ENCODE peak calls at places on chromosomes 1 and 21, in seven cellular contexts. One of them, this sample, is unnamed. For H3F3A, the result is how much of the 10 kb centered on the place peaks cover.

GRCh38 chr1:29557066-29557465 is 320.7 kb downstream of the PTPRU start:
- DNase-seq in GM23248: no peak
- DNase-seq in GM23338: no peak
- DNase-seq in neural progenitor cell: no peak
- DNase-seq in PC-3: no peak
- DNase-seq in SK-N-SH: no peak
- DNase-seq in MM.1S: no peak
- DNase-seq in this sample: no peak

GRCh38 chr1:67347688-67348472 is 40.2 kb downstream of the IL12RB2 start:
- DNase-seq in GM23248: peak
- DNase-seq in GM23338: peak
- DNase-seq in neural progenitor cell: peak
- DNase-seq in PC-3: peak
- DNase-seq in SK-N-SH: peak
- DNase-seq in MM.1S: no peak
- DNase-seq in this sample: peak

GRCh38 chr1:115980998-115981993 is 5.0 kb downstream of the SLC22A15 start:
- DNase-seq in GM23248: peak
- DNase-seq in GM23338: peak
- DNase-seq in neural progenitor cell: peak
- DNase-seq in PC-3: peak
- DNase-seq in SK-N-SH: peak
- DNase-seq in MM.1S: peak
- DNase-seq in this sample: peak

GRCh38 chr1:214317300-214317699 is 36.3 kb downstream of the SMYD2 start:
- DNase-seq in GM23248: no peak
- DNase-seq in GM23338: peak
- DNase-seq in neural progenitor cell: no peak
- DNase-seq in PC-3: no peak
- DNase-seq in SK-N-SH: no peak
- DNase-seq in MM.1S: no peak
- DNase-seq in this sample: no peak

GRCh38 chr1:18882511-18882910 is 19.8 kb downstream of the ALDH4A1 start:
- DNase-seq in GM23248: peak
- DNase-seq in GM23338: no peak
- DNase-seq in neural progenitor cell: no peak
- DNase-seq in PC-3: no peak
- DNase-seq in SK-N-SH: no peak
- DNase-seq in MM.1S: no peak
- DNase-seq in this sample: no peak

GRCh38 chr21:45011911-45012660 is 62.3 kb upstream of the ADARB1 start:
- DNase-seq in GM23248: peak
- DNase-seq in GM23338: peak
- DNase-seq in neural progenitor cell: peak
- DNase-seq in PC-3: peak
- DNase-seq in SK-N-SH: no peak
- DNase-seq in MM.1S: no peak
- DNase-seq in this sample: peak

GRCh38 chr1:101276818-101277217 is 40.0 kb downstream of the S1PR1 start:
- DNase-seq in GM23248: no peak
- DNase-seq in GM23338: no peak
- DNase-seq in neural progenitor cell: no peak
- DNase-seq in PC-3: no peak
- DNase-seq in SK-N-SH: no peak
- DNase-seq in MM.1S: no peak
- DNase-seq in this sample: no peak

GRCh38 chr1:237239248-237239647 is 197.3 kb downstream of the RYR2 start:
- DNase-seq in GM23248: no peak
- DNase-seq in GM23338: peak
- DNase-seq in neural progenitor cell: no peak
- DNase-seq in PC-3: no peak
- DNase-seq in SK-N-SH: no peak
- DNase-seq in MM.1S: no peak
- DNase-seq in this sample: no peak

GRCh38 chr1:25484096-25484495 is 53.4 kb downstream of the MACO1 start:
- DNase-seq in GM23248: no peak
- DNase-seq in GM23338: peak
- DNase-seq in neural progenitor cell: no peak
- DNase-seq in PC-3: no peak
- DNase-seq in SK-N-SH: no peak
- DNase-seq in MM.1S: no peak
- DNase-seq in this sample: no peak

GRCh38 chr1:94596260-94596659 is 54.7 kb upstream of the F3 start:
- DNase-seq in GM23248: no peak
- DNase-seq in GM23338: peak
- DNase-seq in neural progenitor cell: no peak
- DNase-seq in PC-3: no peak
- DNase-seq in SK-N-SH: no peak
- DNase-seq in MM.1S: no peak
- DNase-seq in this sample: no peak

GRCh38 chr1:209808059-209808494 is 2.1 kb upstream of the IRF6 start:
- DNase-seq in GM23248: peak
- DNase-seq in GM23338: no peak
- DNase-seq in neural progenitor cell: no peak
- DNase-seq in PC-3: peak
- DNase-seq in SK-N-SH: peak
- DNase-seq in MM.1S: no peak
- DNase-seq in this sample: peak

GRCh38 chr1:106879538-106879937 is 176.9 kb upstream of the PRMT6 start:
- DNase-seq in GM23248: peak
- DNase-seq in GM23338: peak
- DNase-seq in neural progenitor cell: peak
- DNase-seq in PC-3: no peak
- DNase-seq in SK-N-SH: no peak
- DNase-seq in MM.1S: no peak
- DNase-seq in this sample: no peak

GRCh38 chr21:39051561-39051949 is 131.7 kb downstream of the PSMG1 start:
- DNase-seq in GM23248: peak
- DNase-seq in GM23338: no peak
- DNase-seq in neural progenitor cell: no peak
- DNase-seq in PC-3: peak
- DNase-seq in SK-N-SH: no peak
- DNase-seq in MM.1S: no peak
- DNase-seq in this sample: no peak

GRCh38 chr1:91199988-91200387 is 178.2 kb upstream of the ZNF644 start:
- DNase-seq in GM23248: no peak
- DNase-seq in GM23338: peak
- DNase-seq in neural progenitor cell: no peak
- DNase-seq in PC-3: no peak
- DNase-seq in SK-N-SH: no peak
- DNase-seq in MM.1S: no peak
- DNase-seq in this sample: no peak

GRCh38 chr1:44289530-44289929 is 65.5 kb downstream of the ERI3 start:
- DNase-seq in GM23248: no peak
- DNase-seq in GM23338: peak
- DNase-seq in neural progenitor cell: no peak
- DNase-seq in PC-3: no peak
- DNase-seq in SK-N-SH: no peak
- DNase-seq in MM.1S: no peak
- DNase-seq in this sample: no peak

GRCh38 chr1:199561334-199561733 is 466.2 kb upstream of the NR5A2 start:
- DNase-seq in GM23248: no peak
- DNase-seq in GM23338: no peak
- DNase-seq in neural progenitor cell: no peak
- DNase-seq in PC-3: no peak
- DNase-seq in SK-N-SH: no peak
- DNase-seq in MM.1S: no peak
- DNase-seq in this sample: no peak

GRCh38 chr1:41728403-41729202 is 190.1 kb downstream of the HIVEP3 start:
- DNase-seq in GM23248: no peak
- DNase-seq in GM23338: no peak
- DNase-seq in neural progenitor cell: no peak
- DNase-seq in PC-3: no peak
- DNase-seq in SK-N-SH: peak
- DNase-seq in MM.1S: peak
- DNase-seq in this sample: no peak

GRCh38 chr1:229170778-229171505 is 100.0 kb upstream of the RAB4A start:
- DNase-seq in GM23248: no peak
- DNase-seq in GM23338: no peak
- DNase-seq in neural progenitor cell: no peak
- DNase-seq in PC-3: no peak
- DNase-seq in SK-N-SH: no peak
- DNase-seq in MM.1S: no peak
- DNase-seq in this sample: no peak

GRCh38 chr1:20233394-20233793 is 47.1 kb upstream of the PLA2G2C start:
- DNase-seq in GM23248: peak
- DNase-seq in GM23338: peak
- DNase-seq in neural progenitor cell: peak
- DNase-seq in PC-3: peak
- DNase-seq in SK-N-SH: peak
- DNase-seq in MM.1S: peak
- DNase-seq in this sample: no peak

GRCh38 chr1:204130989-204131892 is 20.6 kb downstream of the ETNK2 start:
- DNase-seq in GM23248: peak
- DNase-seq in GM23338: peak
- DNase-seq in neural progenitor cell: no peak
- DNase-seq in PC-3: peak
- DNase-seq in SK-N-SH: peak
- DNase-seq in MM.1S: no peak
- DNase-seq in this sample: peak

GRCh38 chr1:43421976-43422750 is 31.6 kb downstream of the HYI start:
- DNase-seq in GM23248: no peak
- DNase-seq in GM23338: peak
- DNase-seq in neural progenitor cell: no peak
- DNase-seq in PC-3: no peak
- DNase-seq in SK-N-SH: no peak
- DNase-seq in MM.1S: no peak
- DNase-seq in this sample: no peak

DNA sequence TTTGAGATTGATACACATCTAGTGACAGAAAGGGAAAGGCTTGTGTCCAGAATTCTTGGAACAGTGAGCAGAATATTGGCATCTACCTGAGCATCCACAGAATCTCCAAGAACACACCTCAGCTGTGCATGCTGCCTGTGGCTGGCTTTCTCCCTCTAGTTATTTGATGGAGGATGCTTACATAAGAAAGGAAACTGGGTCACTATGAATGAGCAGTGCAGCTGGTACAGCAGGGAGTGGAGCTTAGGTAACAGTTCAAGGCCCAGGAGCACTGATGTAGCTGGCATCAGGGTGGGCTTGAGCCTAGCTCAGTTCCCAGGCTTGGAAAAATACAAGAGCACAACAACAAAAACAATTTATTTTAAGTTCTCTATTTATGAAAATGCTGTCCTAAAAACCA is 26.3 kb downstream of the RGS8 start:
- DNase-seq in GM23248: no peak
- DNase-seq in GM23338: no peak
- DNase-seq in neural progenitor cell: no peak
- DNase-seq in PC-3: no peak
- DNase-seq in SK-N-SH: no peak
- DNase-seq in MM.1S: no peak
- DNase-seq in this sample: no peak
- H3F3A ChIP-seq in GM23248: under half
- H3F3A ChIP-seq in GM23338: under half
- H3F3A ChIP-seq in neural progenitor cell: under half
- H3F3A ChIP-seq in PC-3: under half
- H3F3A ChIP-seq in SK-N-SH: under half
- H3F3A ChIP-seq in MM.1S: under half
- H3F3A ChIP-seq in this sample: under half

GRCh38 chr21:32279377-32279680 is 480 bp upstream of the MIS18A start:
- DNase-seq in GM23248: no peak
- DNase-seq in GM23338: no peak
- DNase-seq in neural progenitor cell: no peak
- DNase-seq in PC-3: no peak
- DNase-seq in SK-N-SH: no peak
- DNase-seq in MM.1S: no peak
- DNase-seq in this sample: no peak
- H3K4me3 ChIP-seq in GM23248: peak
- H3K4me3 ChIP-seq in GM23338: peak
- H3K4me3 ChIP-seq in neural progenitor cell: peak
- H3K4me3 ChIP-seq in PC-3: peak
- H3K4me3 ChIP-seq in SK-N-SH: peak
- H3K4me3 ChIP-seq in MM.1S: peak
- H3K4me3 ChIP-seq in this sample: peak

DNA sequence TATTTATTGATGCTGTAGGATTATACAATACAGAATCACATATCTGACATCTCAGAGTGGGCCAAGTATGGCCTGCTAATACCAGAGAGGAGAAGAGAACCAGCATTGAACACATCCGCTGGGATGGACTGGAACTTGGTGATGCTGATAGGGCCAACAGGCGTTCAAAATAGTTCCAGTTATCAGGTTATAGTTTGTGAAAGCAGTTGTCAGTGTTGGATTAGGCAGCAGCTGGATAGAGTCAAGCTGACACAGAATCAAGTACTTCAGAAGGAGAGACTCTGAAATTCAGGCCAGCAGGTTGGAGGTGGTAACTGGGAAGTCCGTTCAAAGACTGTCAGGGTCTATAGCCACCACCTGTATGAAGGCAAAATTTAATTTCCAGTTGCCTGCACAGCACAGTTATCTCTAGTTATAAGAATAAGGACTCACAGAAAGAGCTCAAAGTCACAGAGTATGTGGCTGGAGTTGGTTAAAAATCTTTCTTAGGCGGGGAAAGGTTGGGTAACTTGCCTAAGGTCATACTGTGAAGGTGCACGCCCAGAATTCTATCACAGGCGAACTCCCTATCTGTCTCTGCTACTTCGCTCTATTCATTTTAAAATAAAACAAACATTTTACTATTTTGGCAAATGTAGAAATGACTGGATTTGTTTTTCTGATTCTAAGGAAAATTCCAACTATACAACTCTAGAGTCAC is 9.9 kb upstream of the DIPK1A start:
- DNase-seq in GM23248: no peak
- DNase-seq in GM23338: no peak
- DNase-seq in neural progenitor cell: no peak
- DNase-seq in PC-3: no peak
- DNase-seq in SK-N-SH: no peak
- DNase-seq in MM.1S: no peak
- DNase-seq in this sample: no peak
- H3F3A ChIP-seq in GM23248: under half
- H3F3A ChIP-seq in GM23338: under half
- H3F3A ChIP-seq in neural progenitor cell: under half
- H3F3A ChIP-seq in PC-3: under half
- H3F3A ChIP-seq in SK-N-SH: under half
- H3F3A ChIP-seq in MM.1S: under half
- H3F3A ChIP-seq in this sample: under half

GRCh38 chr1:53060580-53060979 is 1.4 kb upstream of the PODN start:
- DNase-seq in GM23248: peak
- DNase-seq in GM23338: no peak
- DNase-seq in neural progenitor cell: no peak
- DNase-seq in PC-3: no peak
- DNase-seq in SK-N-SH: no peak
- DNase-seq in MM.1S: no peak
- DNase-seq in this sample: no peak

GRCh38 chr1:53062731-53063591 is 948 bp downstream of the PODN start:
- DNase-seq in GM23248: peak
- DNase-seq in GM23338: peak
- DNase-seq in neural progenitor cell: peak
- DNase-seq in PC-3: no peak
- DNase-seq in SK-N-SH: peak
- DNase-seq in MM.1S: no peak
- DNase-seq in this sample: no peak

GRCh38 chr1:53061859-53062714 is at the start of gene PODN:
- DNase-seq in GM23248: peak
- DNase-seq in GM23338: peak
- DNase-seq in neural progenitor cell: peak
- DNase-seq in PC-3: no peak
- DNase-seq in SK-N-SH: peak
- DNase-seq in MM.1S: no peak
- DNase-seq in this sample: no peak

GRCh38 chr1:53063744-53064515 is 1.9 kb downstream of the PODN start:
- DNase-seq in GM23248: no peak
- DNase-seq in GM23338: no peak
- DNase-seq in neural progenitor cell: no peak
- DNase-seq in PC-3: no peak
- DNase-seq in SK-N-SH: peak
- DNase-seq in MM.1S: no peak
- DNase-seq in this sample: no peak

GRCh38 chr1:53061123-53061858 is 722 bp upstream of the PODN start:
- DNase-seq in GM23248: peak
- DNase-seq in GM23338: no peak
- DNase-seq in neural progenitor cell: no peak
- DNase-seq in PC-3: no peak
- DNase-seq in SK-N-SH: no peak
- DNase-seq in MM.1S: no peak
- DNase-seq in this sample: no peak
- H3K4me3 ChIP-seq in GM23248: peak
- H3K4me3 ChIP-seq in GM23338: peak
- H3K4me3 ChIP-seq in neural progenitor cell: peak
- H3K4me3 ChIP-seq in PC-3: no peak
- H3K4me3 ChIP-seq in SK-N-SH: peak
- H3K4me3 ChIP-seq in MM.1S: no peak
- H3K4me3 ChIP-seq in this sample: no peak